ENCODE peak calls at places on chromosomes 4 and X, in nine cellular contexts. One of them, this sample, is unnamed.

GRCh38 chrX:101230636-101231035 is 11.1 kb downstream of the DRP2 start:
- DNase-seq in tibial nerve: no peak
- DNase-seq in Peyer's patch: no peak
- DNase-seq in K562: no peak
- DNase-seq in lower leg skin: no peak
- DNase-seq in GM12892: no peak
- DNase-seq in uterus: no peak
- DNase-seq in heart left ventricle: no peak
- DNase-seq in H54: no peak
- DNase-seq in this sample: no peak

GRCh38 chrX:154334496-154334895 is 38.9 kb downstream of the TKTL1 start:
- DNase-seq in lower leg skin: no peak
- DNase-seq in H54: no peak
- DNase-seq in GM12892: no peak
- DNase-seq in Peyer's patch: no peak
- DNase-seq in K562: no peak
- DNase-seq in uterus: no peak
- DNase-seq in heart left ventricle: peak
- DNase-seq in tibial nerve: no peak
- DNase-seq in this sample: no peak

GRCh38 chr4:84622959-84623358 is 40.0 kb downstream of the CDS1 start:
- DNase-seq in uterus: no peak
- DNase-seq in Peyer's patch: no peak
- DNase-seq in tibial nerve: no peak
- DNase-seq in GM12892: no peak
- DNase-seq in K562: no peak
- DNase-seq in heart left ventricle: no peak
- DNase-seq in lower leg skin: no peak
- DNase-seq in H54: no peak
- DNase-seq in this sample: no peak

GRCh38 chr4:37604464-37604863 is 81.7 kb downstream of the RELL1 start:
- DNase-seq in tibial nerve: no peak
- DNase-seq in lower leg skin: no peak
- DNase-seq in heart left ventricle: no peak
- DNase-seq in Peyer's patch: no peak
- DNase-seq in uterus: no peak
- DNase-seq in K562: no peak
- DNase-seq in H54: no peak
- DNase-seq in GM12892: no peak
- DNase-seq in this sample: no peak

GRCh38 chr4:70511365-70511764 is 7.0 kb upstream of the AMTN start:
- DNase-seq in lower leg skin: no peak
- DNase-seq in Peyer's patch: no peak
- DNase-seq in K562: no peak
- DNase-seq in uterus: no peak
- DNase-seq in tibial nerve: no peak
- DNase-seq in GM12892: no peak
- DNase-seq in heart left ventricle: no peak
- DNase-seq in H54: no peak
- DNase-seq in this sample: no peak

GRCh38 chr4:89497517-89498308 is 190.1 kb upstream of the GPRIN3 start:
- DNase-seq in uterus: no peak
- DNase-seq in H54: no peak
- DNase-seq in heart left ventricle: no peak
- DNase-seq in Peyer's patch: no peak
- DNase-seq in K562: no peak
- DNase-seq in tibial nerve: no peak
- DNase-seq in lower leg skin: no peak
- DNase-seq in GM12892: no peak
- DNase-seq in this sample: no peak

GRCh38 chrX:71534773-71535544 is 2.1 kb downstream of the OGT start:
- DNase-seq in lower leg skin: no peak
- DNase-seq in Peyer's patch: no peak
- DNase-seq in H54: no peak
- DNase-seq in heart left ventricle: no peak
- DNase-seq in K562: no peak
- DNase-seq in tibial nerve: no peak
- DNase-seq in uterus: no peak
- DNase-seq in GM12892: no peak
- DNase-seq in this sample: no peak

GRCh38 chr4:73715659-73716058 is 24.7 kb upstream of the CXCL8 start:
- DNase-seq in tibial nerve: no peak
- DNase-seq in GM12892: no peak
- DNase-seq in K562: no peak
- DNase-seq in Peyer's patch: no peak
- DNase-seq in lower leg skin: no peak
- DNase-seq in uterus: no peak
- DNase-seq in H54: no peak
- DNase-seq in heart left ventricle: no peak
- DNase-seq in this sample: no peak

GRCh38 chr4:180855184-180855583 is 1388.0 kb upstream of the TENM3 start:
- DNase-seq in lower leg skin: no peak
- DNase-seq in uterus: no peak
- DNase-seq in heart left ventricle: no peak
- DNase-seq in Peyer's patch: no peak
- DNase-seq in tibial nerve: no peak
- DNase-seq in H54: no peak
- DNase-seq in GM12892: no peak
- DNase-seq in K562: no peak
- DNase-seq in this sample: no peak

GRCh38 chr4:1113311-1114009 is at the start of gene RNF212:
- DNase-seq in lower leg skin: no peak
- DNase-seq in GM12892: no peak
- DNase-seq in heart left ventricle: no peak
- DNase-seq in Peyer's patch: no peak
- DNase-seq in tibial nerve: no peak
- DNase-seq in K562: no peak
- DNase-seq in H54: no peak
- DNase-seq in uterus: peak
- DNase-seq in this sample: no peak

GRCh38 chrX:120560405-120560841 is 339 bp downstream of the CUL4B start:
- DNase-seq in lower leg skin: peak
- DNase-seq in K562: no peak
- DNase-seq in heart left ventricle: peak
- DNase-seq in H54: no peak
- DNase-seq in Peyer's patch: peak
- DNase-seq in tibial nerve: peak
- DNase-seq in GM12892: no peak
- DNase-seq in uterus: no peak
- DNase-seq in this sample: no peak

GRCh38 chr4:48341776-48342558 is 638 bp downstream of the SLAIN2 start:
- DNase-seq in K562: peak
- DNase-seq in tibial nerve: no peak
- DNase-seq in Peyer's patch: peak
- DNase-seq in GM12892: peak
- DNase-seq in heart left ventricle: peak
- DNase-seq in lower leg skin: no peak
- DNase-seq in uterus: peak
- DNase-seq in H54: no peak
- DNase-seq in this sample: peak

GRCh38 chrX:84248226-84248625 is 60.2 kb upstream of the RPS6KA6 start:
- DNase-seq in tibial nerve: no peak
- DNase-seq in heart left ventricle: no peak
- DNase-seq in lower leg skin: no peak
- DNase-seq in K562: no peak
- DNase-seq in uterus: no peak
- DNase-seq in H54: no peak
- DNase-seq in GM12892: no peak
- DNase-seq in Peyer's patch: no peak
- DNase-seq in this sample: no peak

GRCh38 chr4:94341468-94341867 is 1.2 kb downstream of the HPGDS start:
- DNase-seq in K562: no peak
- DNase-seq in tibial nerve: no peak
- DNase-seq in Peyer's patch: no peak
- DNase-seq in lower leg skin: no peak
- DNase-seq in uterus: no peak
- DNase-seq in GM12892: no peak
- DNase-seq in H54: no peak
- DNase-seq in heart left ventricle: no peak
- DNase-seq in this sample: no peak

GRCh38 chr4:86331362-86331761 is 28.5 kb downstream of the MAPK10 start:
- DNase-seq in heart left ventricle: no peak
- DNase-seq in tibial nerve: no peak
- DNase-seq in lower leg skin: no peak
- DNase-seq in GM12892: no peak
- DNase-seq in K562: no peak
- DNase-seq in uterus: no peak
- DNase-seq in H54: no peak
- DNase-seq in Peyer's patch: no peak
- DNase-seq in this sample: no peak

DNA sequence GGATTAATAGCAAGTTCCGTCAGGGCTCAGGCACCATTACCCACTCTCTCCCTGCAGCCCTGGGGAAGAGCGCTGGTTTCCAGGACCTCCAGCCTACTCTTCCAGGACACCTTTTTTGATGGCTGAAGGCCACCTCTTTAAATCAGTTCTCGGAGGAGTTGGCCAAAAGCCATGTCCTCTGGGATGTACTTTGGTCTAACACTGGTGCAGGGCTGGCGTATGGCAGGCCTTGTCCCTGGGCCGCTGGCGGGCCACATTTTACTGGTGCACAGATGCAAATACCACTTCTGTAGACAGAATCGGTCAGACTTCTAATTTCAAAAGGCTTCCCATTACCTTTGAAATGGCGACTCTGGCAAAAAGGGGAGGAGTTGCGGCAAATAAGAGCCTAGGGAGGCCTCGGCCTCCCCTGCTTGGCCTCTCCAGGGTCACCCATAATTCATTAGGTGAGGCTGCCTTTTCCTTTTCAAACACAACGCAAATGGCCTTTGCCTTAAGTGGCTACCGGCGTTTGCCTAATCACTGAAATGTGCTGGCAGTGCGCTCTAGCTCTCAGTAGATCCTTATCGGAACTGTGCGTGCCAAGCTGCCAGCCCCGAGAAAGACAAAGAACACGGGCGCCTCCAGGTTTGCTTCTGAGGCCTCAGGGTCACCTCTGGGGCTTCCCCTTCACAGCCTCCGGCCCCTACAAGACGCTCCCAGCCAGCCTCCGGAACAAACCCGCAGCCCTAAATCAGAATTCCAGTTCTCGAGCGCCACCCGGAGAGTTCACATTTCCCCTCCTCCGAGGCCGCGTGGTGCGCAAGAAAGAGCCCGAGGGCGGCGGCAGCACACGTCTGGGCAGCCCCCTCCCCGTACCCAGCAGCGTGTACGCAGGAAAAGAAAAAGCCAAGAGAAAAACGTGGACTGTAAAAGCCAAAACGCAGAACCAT is 76.2 kb upstream of the BCOR start:
- DNase-seq in H54: no peak
- DNase-seq in GM12892: no peak
- DNase-seq in K562: peak
- DNase-seq in lower leg skin: no peak
- DNase-seq in Peyer's patch: peak
- DNase-seq in tibial nerve: no peak
- DNase-seq in uterus: peak
- DNase-seq in heart left ventricle: peak
- DNase-seq in this sample: no peak
- TF ChIP-seq POLR2A in H54: no peak
- TF ChIP-seq POLR2A in GM12892: no peak
- TF ChIP-seq POLR2A in K562: peak
- TF ChIP-seq POLR2A in lower leg skin: no peak
- TF ChIP-seq POLR2A in Peyer's patch: no peak
- TF ChIP-seq POLR2A in tibial nerve: no peak
- TF ChIP-seq POLR2A in uterus: no peak
- TF ChIP-seq POLR2A in heart left ventricle: no peak
- TF ChIP-seq POLR2A in this sample: no peak

GRCh38 chrX:54043696-54044125 is 562 bp downstream of the PHF8 start:
- DNase-seq in K562: peak
- DNase-seq in uterus: no peak
- DNase-seq in Peyer's patch: peak
- DNase-seq in H54: no peak
- DNase-seq in heart left ventricle: peak
- DNase-seq in tibial nerve: peak
- DNase-seq in GM12892: peak
- DNase-seq in lower leg skin: peak
- DNase-seq in this sample: peak
- TF ChIP-seq POLR2A in K562: no peak
- TF ChIP-seq POLR2A in uterus: no peak
- TF ChIP-seq POLR2A in Peyer's patch: peak
- TF ChIP-seq POLR2A in H54: peak
- TF ChIP-seq POLR2A in heart left ventricle: no peak
- TF ChIP-seq POLR2A in tibial nerve: no peak
- TF ChIP-seq POLR2A in GM12892: peak
- TF ChIP-seq POLR2A in lower leg skin: no peak
- TF ChIP-seq POLR2A in this sample: no peak

DNA sequence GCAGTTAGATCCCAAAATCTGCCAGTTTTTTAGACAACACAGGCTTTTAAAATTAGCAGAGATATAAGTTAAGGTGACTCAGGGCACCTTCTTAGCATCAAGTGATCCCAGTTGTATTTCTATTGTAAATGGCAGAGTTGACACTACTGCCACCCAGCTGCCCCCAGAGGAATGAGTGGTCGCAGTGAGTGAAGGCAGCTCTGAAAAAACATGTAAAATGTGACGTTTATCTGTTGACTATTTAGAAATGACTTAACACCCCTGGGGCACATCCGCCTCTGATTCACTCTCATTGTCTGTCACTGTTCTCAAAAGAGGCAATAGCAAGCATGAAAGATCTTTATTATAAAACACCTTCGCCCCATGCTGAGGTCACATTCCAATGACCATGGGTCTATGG is 592.4 kb downstream of the ACTRT1 start:
- DNase-seq in H54: no peak
- DNase-seq in heart left ventricle: no peak
- DNase-seq in uterus: no peak
- DNase-seq in lower leg skin: no peak
- DNase-seq in GM12892: no peak
- DNase-seq in K562: no peak
- DNase-seq in tibial nerve: no peak
- DNase-seq in Peyer's patch: no peak
- DNase-seq in this sample: no peak
- TF ChIP-seq POLR2A in H54: no peak
- TF ChIP-seq POLR2A in heart left ventricle: no peak
- TF ChIP-seq POLR2A in uterus: no peak
- TF ChIP-seq POLR2A in lower leg skin: no peak
- TF ChIP-seq POLR2A in GM12892: no peak
- TF ChIP-seq POLR2A in K562: no peak
- TF ChIP-seq POLR2A in tibial nerve: no peak
- TF ChIP-seq POLR2A in Peyer's patch: no peak
- TF ChIP-seq POLR2A in this sample: no peak

DNA sequence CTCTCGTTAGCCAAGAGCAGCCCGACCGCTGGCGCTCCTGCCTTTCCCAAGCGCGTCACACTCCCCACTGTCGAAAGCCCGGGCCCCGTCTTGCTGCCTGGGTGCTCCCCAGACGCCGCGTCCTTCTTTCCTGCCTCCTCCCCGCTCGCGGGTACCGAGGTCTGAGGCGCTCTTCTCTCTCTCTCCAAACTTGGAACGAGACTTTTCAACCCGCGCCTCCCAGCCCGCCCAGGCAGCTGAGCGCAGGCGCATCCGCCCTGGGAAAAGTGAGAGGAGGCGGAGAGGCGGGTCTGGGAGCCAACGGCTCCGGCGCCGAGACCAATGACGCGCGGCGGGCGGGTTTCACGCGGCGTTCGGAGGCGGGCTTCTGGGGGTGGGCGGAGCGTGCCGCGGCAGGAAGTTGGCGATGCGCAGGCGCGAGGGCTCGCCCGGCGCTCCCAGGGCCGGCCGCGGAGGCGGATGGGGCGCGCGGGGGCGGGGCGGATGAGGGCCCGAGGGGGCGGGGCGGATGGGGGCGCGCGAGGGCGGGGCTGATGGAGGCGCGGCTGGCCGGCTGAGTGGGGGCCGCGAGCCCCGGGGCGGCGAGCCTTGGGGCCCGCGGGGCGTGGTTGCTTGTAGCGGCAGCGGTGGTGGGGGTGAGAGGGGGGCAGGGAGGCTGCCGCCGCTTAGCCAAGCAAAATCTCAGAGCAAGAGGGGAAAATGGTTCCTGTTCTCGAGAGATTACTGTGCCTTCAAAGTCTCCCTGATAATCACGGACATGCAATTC is at the start of gene RBBP7:
- DNase-seq in Peyer's patch: peak
- DNase-seq in uterus: peak
- DNase-seq in heart left ventricle: peak
- DNase-seq in lower leg skin: peak
- DNase-seq in K562: peak
- DNase-seq in tibial nerve: peak
- DNase-seq in GM12892: peak
- DNase-seq in H54: peak
- DNase-seq in this sample: peak
- TF ChIP-seq POLR2A in Peyer's patch: peak
- TF ChIP-seq POLR2A in uterus: peak
- TF ChIP-seq POLR2A in heart left ventricle: no peak
- TF ChIP-seq POLR2A in lower leg skin: no peak
- TF ChIP-seq POLR2A in K562: peak
- TF ChIP-seq POLR2A in tibial nerve: peak
- TF ChIP-seq POLR2A in GM12892: peak
- TF ChIP-seq POLR2A in H54: peak
- TF ChIP-seq POLR2A in this sample: peak

This sample was measured in GM12891.